ENCODE peak calls at places on chromosome 12, in six cellular contexts. F, A, D, O, B and R are unnamed samples.

GRCh38 chr12:113136128-113136989 is 798 bp upstream of the RASAL1 start:
- DNase-seq in F (peak), A (no peak), D (no peak), O (no peak), B (no peak), R (no peak)

GRCh38 chr12:68611094-68611818 is 557 bp downstream of the RAP1B start:
- DNase-seq in F (peak), A (peak), D (peak), O (peak), B (peak), R (peak)

GRCh38 chr12:50039151-50039835 is 14.0 kb upstream of the RACGAP1 start:
- DNase-seq in F (peak), A (peak), D (peak), O (peak), B (peak), R (no peak)

GRCh38 chr12:92141585-92142244 is 3.9 kb downstream of the BTG1 start:
- DNase-seq in F (no peak), A (no peak), D (no peak), O (no peak), B (no peak), R (no peak)

GRCh38 chr12:28026701-28027100 is 54.2 kb upstream of the PTHLH start:
- DNase-seq in F (peak), A (no peak), D (no peak), O (peak), B (no peak), R (no peak)

GRCh38 chr12:66456622-66457021 is 154.3 kb downstream of the HELB start:
- DNase-seq in F (no peak), A (no peak), D (no peak), O (no peak), B (no peak), R (no peak)

GRCh38 chr12:52260351-52261210 is 13.9 kb upstream of the KRT86 start:
- DNase-seq in F (no peak), A (no peak), D (no peak), O (no peak), B (no peak), R (no peak)

GRCh38 chr12:108338915-108339657 is at the start of gene CMKLR1:
- DNase-seq in F (no peak), A (peak), D (no peak), O (no peak), B (no peak), R (no peak)

GRCh38 chr12:67910360-67911292 is 78.6 kb upstream of the IFNG-AS1 start:
- DNase-seq in F (peak), A (no peak), D (no peak), O (peak), B (no peak), R (no peak)

GRCh38 chr12:12474931-12475485 is 87.7 kb downstream of the DUSP16 start:
- DNase-seq in F (no peak), A (no peak), D (no peak), O (no peak), B (no peak), R (no peak)

GRCh38 chr12:96409734-96410133 is 9.5 kb upstream of the CDK17 start:
- DNase-seq in F (no peak), A (no peak), D (no peak), O (no peak), B (no peak), R (no peak)

GRCh38 chr12:32471601-32472001 is 72.2 kb downstream of the FGD4 start:
- DNase-seq in F (no peak), A (no peak), D (no peak), O (no peak), B (no peak), R (no peak)

GRCh38 chr12:87382959-87383591 is 646.1 kb downstream of the C12orf50 start:
- DNase-seq in F (no peak), A (no peak), D (no peak), O (no peak), B (no peak), R (no peak)

GRCh38 chr12:27085654-27086053 is 3.3 kb upstream of the C12orf71 start:
- DNase-seq in F (no peak), A (no peak), D (no peak), O (no peak), B (no peak), R (no peak)

GRCh38 chr12:111699-112591 is 45.4 kb downstream of the IQSEC3 start:
- DNase-seq in F (no peak), A (peak), D (no peak), O (no peak), B (no peak), R (no peak)

GRCh38 chr12:26821212-26821701 is 11.7 kb downstream of the ITPR2 start:
- DNase-seq in F (no peak), A (no peak), D (no peak), O (peak), B (no peak), R (no peak)

GRCh38 chr12:58633479-58633878 is 286.8 kb downstream of the LRIG3 start:
- DNase-seq in F (no peak), A (no peak), D (no peak), O (no peak), B (no peak), R (no peak)

GRCh38 chr12:68358532-68359485 is 26.6 kb upstream of the MDM1 start:
- DNase-seq in F (peak), A (peak), D (peak), O (peak), B (peak), R (peak)

GRCh38 chr12:94938583-94938982 is 64.9 kb downstream of the NDUFA12 start:
- DNase-seq in F (no peak), A (no peak), D (no peak), O (no peak), B (no peak), R (no peak)

GRCh38 chr12:100128509-100128908 is 14.2 kb downstream of the BLTP3B start:
- DNase-seq in F (peak), A (peak), D (no peak), O (peak), B (no peak), R (no peak)

GRCh38 chr12:12018454-12018853 is 52.3 kb upstream of the BCL2L14 start:
- DNase-seq in F (no peak), A (no peak), D (no peak), O (no peak), B (no peak), R (peak)

GRCh38 chr12:49636979-49637378 is 13.6 kb downstream of the PRPF40B start:
- DNase-seq in F (peak), A (no peak), D (peak), O (peak), B (peak), R (peak)

GRCh38 chr12:47383942-47384341 is 304.2 kb upstream of the AMIGO2 start:
- DNase-seq in F (peak), A (no peak), D (peak), O (peak), B (no peak), R (no peak)

GRCh38 chr12:100215209-100215608 is 14.6 kb downstream of the ACTR6 start:
- DNase-seq in F (no peak), A (no peak), D (no peak), O (no peak), B (no peak), R (no peak)

GRCh38 chr12:125773033-125773432 is 707.8 kb downstream of the AACS start:
- DNase-seq in F (peak), A (no peak), D (peak), O (no peak), B (peak), R (no peak)

GRCh38 chr12:116599285-116600122 is 40.3 kb downstream of the MAP1LC3B2 start:
- DNase-seq in F (peak), A (peak), D (peak), O (peak), B (peak), R (peak)
- TF ChIP-seq CTCF in F (peak), A (peak), D (peak), O (peak), B (peak), R (peak)

DNA sequence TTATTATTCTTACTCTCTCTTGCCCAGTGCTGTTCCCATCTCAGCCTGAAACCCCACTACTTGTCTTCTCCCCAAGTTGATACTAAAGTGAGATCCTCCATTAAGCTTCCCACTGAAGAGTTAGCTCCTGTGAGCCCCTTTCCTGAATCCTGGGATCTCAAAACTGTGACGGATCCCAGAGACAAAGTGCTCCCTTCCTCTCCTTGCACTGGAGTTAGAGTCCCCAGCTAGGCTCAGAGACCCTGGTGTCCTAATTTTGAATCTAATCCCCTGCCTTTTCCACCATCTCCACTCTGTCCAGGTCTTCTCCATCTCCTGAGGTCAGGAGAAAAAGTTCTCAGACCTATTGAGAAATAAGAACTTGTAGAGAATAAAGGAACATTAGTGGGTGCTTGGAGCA is 17.6 kb upstream of the TBX3 start:
- DNase-seq in F (no peak), A (no peak), D (no peak), O (no peak), B (no peak), R (no peak)
- TF ChIP-seq CTCF in F (no peak), A (no peak), D (no peak), O (no peak), B (no peak), R (no peak)

DNA sequence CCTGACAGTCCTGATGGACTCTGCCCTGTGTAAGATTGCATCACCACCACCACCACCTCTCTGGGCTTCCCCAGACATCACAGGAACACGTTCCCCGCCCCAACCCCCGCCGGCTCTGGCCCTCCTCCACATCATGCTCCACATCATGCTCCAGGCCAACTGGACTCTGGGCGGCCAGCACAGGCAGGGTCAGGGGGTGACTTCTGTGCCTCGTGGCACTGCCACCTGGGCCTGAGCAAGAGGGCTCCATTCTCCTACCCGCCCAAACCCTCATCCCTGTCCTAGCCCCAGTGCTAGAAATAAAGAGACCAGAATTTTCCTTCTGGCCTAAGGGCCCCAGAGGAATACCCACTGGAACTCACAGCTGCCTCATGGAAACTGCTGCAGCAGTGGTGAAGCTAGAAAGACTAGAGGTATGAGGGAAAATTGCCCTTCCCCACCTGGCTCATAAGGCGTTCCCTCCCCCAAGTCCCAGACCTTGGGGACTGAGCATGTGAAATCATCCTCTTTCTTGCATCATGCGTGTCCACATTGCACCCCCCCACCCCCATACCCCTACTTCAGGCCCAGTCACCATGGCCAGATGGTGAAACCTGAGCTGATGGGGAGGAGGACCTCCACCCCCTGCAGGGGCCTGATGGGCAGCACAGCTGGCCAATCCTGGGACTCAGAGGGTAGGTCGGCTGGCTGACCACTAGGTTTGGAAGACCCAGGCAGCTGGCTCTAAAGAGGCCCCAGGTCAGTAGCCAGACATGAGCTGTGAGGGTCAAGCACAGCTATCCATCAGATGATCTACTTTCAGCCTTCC is at the start of gene INHBE:
- DNase-seq in F (peak), A (no peak), D (peak), O (peak), B (no peak), R (no peak)
- TF ChIP-seq CTCF in F (no peak), A (no peak), D (no peak), O (no peak), B (no peak), R (no peak)

DNA sequence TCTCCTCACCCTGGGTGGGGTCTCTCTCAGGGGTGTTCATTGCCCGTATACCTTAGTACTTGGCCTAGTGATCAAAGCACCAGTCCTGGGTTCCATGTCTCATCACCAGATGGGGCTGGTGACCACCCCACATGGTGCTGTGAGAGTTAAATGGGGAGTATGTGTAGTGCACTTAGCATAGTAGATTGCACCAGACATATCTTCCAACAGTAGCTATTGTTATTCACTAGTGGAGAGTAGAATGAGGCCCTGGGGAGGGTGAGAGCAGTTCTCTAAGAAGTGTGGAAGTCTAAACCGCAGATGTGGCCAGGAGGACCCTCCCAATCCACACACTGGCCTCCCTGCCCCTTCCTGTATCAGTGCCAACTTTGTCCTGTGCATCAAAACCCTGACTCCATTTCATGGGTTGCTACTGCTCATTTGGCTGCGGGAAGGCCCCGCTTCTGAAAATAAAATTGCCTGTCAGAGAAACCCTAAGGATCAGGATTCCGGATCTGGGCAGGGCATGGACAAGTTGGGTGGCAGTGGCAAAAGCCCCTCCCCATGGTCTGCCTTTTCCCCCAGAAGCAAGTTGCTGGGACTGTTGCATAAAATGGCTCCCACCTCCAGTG is 4.4 kb downstream of the CD9 start:
- DNase-seq in F (no peak), A (no peak), D (no peak), O (no peak), B (no peak), R (no peak)
- TF ChIP-seq CTCF in F (no peak), A (no peak), D (no peak), O (no peak), B (no peak), R (no peak)

GRCh38 chr12:104741072-104741471 is 217.0 kb downstream of the SLC41A2 start:
- DNase-seq in F (no peak), A (no peak), D (no peak), O (no peak), B (no peak), R (no peak)

GRCh38 chr12:104740668-104741067 is 217.4 kb downstream of the SLC41A2 start:
- DNase-seq in F (no peak), A (no peak), D (no peak), O (no peak), B (no peak), R (no peak)

GRCh38 chr12:104742551-104742961 is 215.5 kb downstream of the SLC41A2 start:
- DNase-seq in F (no peak), A (no peak), D (no peak), O (no peak), B (no peak), R (no peak)

GRCh38 chr12:104741497-104742367 is 216.4 kb downstream of the SLC41A2 start:
- DNase-seq in F (no peak), A (no peak), D (no peak), O (no peak), B (no peak), R (no peak)

DNA sequence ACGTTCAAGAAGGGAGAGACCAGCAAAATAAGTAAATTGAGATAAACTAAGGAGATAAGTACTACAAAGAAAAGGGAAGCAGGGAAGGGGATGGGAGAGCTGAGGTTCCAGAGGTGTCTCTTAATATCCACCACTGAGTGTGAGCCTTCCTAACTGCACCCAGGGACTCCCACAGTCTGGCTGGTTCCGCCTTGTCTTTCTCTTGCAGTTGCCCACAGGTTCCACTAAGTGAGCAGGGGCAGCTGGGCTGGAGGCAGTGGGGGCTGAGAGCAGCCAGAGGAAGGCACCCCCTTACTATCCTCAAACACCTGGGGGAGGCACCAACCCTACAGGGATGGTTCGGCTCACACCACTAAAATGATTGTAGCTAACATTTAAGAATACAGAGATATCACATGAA is 214.9 kb downstream of the SLC41A2 start:
- DNase-seq in F (no peak), A (no peak), D (no peak), O (no peak), B (no peak), R (no peak)
- TF ChIP-seq CTCF in F (no peak), A (no peak), D (no peak), O (no peak), B (no peak), R (no peak)

GRCh38 chr12:89960011-89960507 is 251.4 kb upstream of the ATP2B1 start:
- DNase-seq in F (no peak), A (no peak), D (no peak), O (no peak), B (no peak), R (no peak)

GRCh38 chr12:89960607-89961394 is 252.2 kb upstream of the ATP2B1 start:
- DNase-seq in F (no peak), A (no peak), D (no peak), O (no peak), B (no peak), R (no peak)

GRCh38 chr12:89965993-89966392 is 257.4 kb upstream of the ATP2B1 start:
- DNase-seq in F (no peak), A (no peak), D (no peak), O (no peak), B (no peak), R (no peak)

GRCh38 chr12:89959188-89959587 is 250.6 kb upstream of the ATP2B1 start:
- DNase-seq in F (no peak), A (no peak), D (no peak), O (peak), B (no peak), R (no peak)

GRCh38 chr12:89962648-89963047 is 254.0 kb upstream of the ATP2B1 start:
- DNase-seq in F (no peak), A (no peak), D (no peak), O (no peak), B (no peak), R (no peak)
- TF ChIP-seq CTCF in F (peak), A (no peak), D (peak), O (peak), B (peak), R (peak)